ENCODE peak calls at places on chromosomes 4 and X, in seven cellular contexts. One of them, this sample, is unnamed.

GRCh38 chr4:147707892-147708672 is 23.8 kb upstream of the ARHGAP10 start:
- DNase-seq in esophagus muscularis mucosa: no peak
- DNase-seq in ovary: peak; percentile 45
- DNase-seq in IMR-90: peak; percentile 34
- DNase-seq in HCT116: peak; percentile 66
- DNase-seq in lower leg skin: no peak
- DNase-seq in breast epithelium: peak; percentile 30
- DNase-seq in this sample: peak; percentile 57

GRCh38 chr4:113636877-113637276 is 124.7 kb downstream of the CAMK2D start:
- DNase-seq in IMR-90: peak; percentile 62
- DNase-seq in breast epithelium: no peak
- DNase-seq in lower leg skin: no peak
- DNase-seq in HCT116: no peak
- DNase-seq in ovary: no peak
- DNase-seq in esophagus muscularis mucosa: no peak
- DNase-seq in this sample: no peak

GRCh38 chr4:185950891-185951290 is 118.1 kb upstream of the TLR3 start:
- DNase-seq in lower leg skin: no peak
- DNase-seq in breast epithelium: no peak
- DNase-seq in HCT116: no peak
- DNase-seq in ovary: no peak
- DNase-seq in IMR-90: no peak
- DNase-seq in esophagus muscularis mucosa: no peak
- DNase-seq in this sample: no peak

GRCh38 chrX:48961585-48962091 is 4.2 kb upstream of the OTUD5 start:
- DNase-seq in breast epithelium: no peak
- DNase-seq in HCT116: no peak
- DNase-seq in esophagus muscularis mucosa: no peak
- DNase-seq in IMR-90: peak; percentile 27
- DNase-seq in lower leg skin: no peak
- DNase-seq in ovary: no peak
- DNase-seq in this sample: peak; percentile 26

GRCh38 chrX:154775611-154776349 is 13.1 kb downstream of the DKC1 start:
- DNase-seq in esophagus muscularis mucosa: no peak
- DNase-seq in ovary: no peak
- DNase-seq in lower leg skin: no peak
- DNase-seq in IMR-90: peak; percentile 45
- DNase-seq in breast epithelium: no peak
- DNase-seq in HCT116: no peak
- DNase-seq in this sample: no peak

GRCh38 chrX:12026481-12026880 is 111.8 kb upstream of the FRMPD4 start:
- DNase-seq in lower leg skin: no peak
- DNase-seq in ovary: no peak
- DNase-seq in IMR-90: no peak
- DNase-seq in breast epithelium: no peak
- DNase-seq in HCT116: no peak
- DNase-seq in esophagus muscularis mucosa: no peak
- DNase-seq in this sample: no peak

GRCh38 chrX:17547658-17548057 is 172.7 kb downstream of the NHS start:
- DNase-seq in breast epithelium: no peak
- DNase-seq in lower leg skin: peak; percentile 83
- DNase-seq in HCT116: peak; percentile 39
- DNase-seq in IMR-90: peak; percentile 91
- DNase-seq in ovary: peak; percentile 54
- DNase-seq in esophagus muscularis mucosa: no peak
- DNase-seq in this sample: peak; percentile 79

GRCh38 chr4:17708992-17709759 is 72.2 kb downstream of the FAM184B start:
- DNase-seq in HCT116: no peak
- DNase-seq in ovary: no peak
- DNase-seq in breast epithelium: no peak
- DNase-seq in esophagus muscularis mucosa: no peak
- DNase-seq in IMR-90: no peak
- DNase-seq in lower leg skin: peak; percentile 71
- DNase-seq in this sample: no peak

GRCh38 chrX:82412851-82413250 is 1095.2 kb upstream of the POU3F4 start:
- DNase-seq in HCT116: peak; percentile 1
- DNase-seq in lower leg skin: no peak
- DNase-seq in IMR-90: no peak
- DNase-seq in ovary: no peak
- DNase-seq in breast epithelium: no peak
- DNase-seq in esophagus muscularis mucosa: no peak
- DNase-seq in this sample: no peak

GRCh38 chrX:67436867-67437266 is 107.0 kb upstream of the AR start:
- DNase-seq in ovary: no peak
- DNase-seq in IMR-90: no peak
- DNase-seq in lower leg skin: no peak
- DNase-seq in esophagus muscularis mucosa: no peak
- DNase-seq in HCT116: no peak
- DNase-seq in breast epithelium: no peak
- DNase-seq in this sample: no peak

GRCh38 chr4:84966382-84967291 is at the start of gene WDFY3:
- DNase-seq in IMR-90: peak; percentile 89
- DNase-seq in ovary: peak; percentile 81
- DNase-seq in HCT116: peak; percentile 71
- DNase-seq in lower leg skin: peak; percentile 95
- DNase-seq in esophagus muscularis mucosa: peak; percentile 94
- DNase-seq in breast epithelium: peak; percentile 79
- DNase-seq in this sample: peak; percentile 95

GRCh38 chrX:46125139-46125538 is 420.1 kb downstream of the ZNF674 start:
- DNase-seq in IMR-90: no peak
- DNase-seq in breast epithelium: no peak
- DNase-seq in ovary: no peak
- DNase-seq in lower leg skin: no peak
- DNase-seq in esophagus muscularis mucosa: no peak
- DNase-seq in HCT116: no peak
- DNase-seq in this sample: no peak

GRCh38 chrX:105317117-105317516 is 96.6 kb upstream of the TEX13A start:
- DNase-seq in lower leg skin: no peak
- DNase-seq in ovary: no peak
- DNase-seq in breast epithelium: no peak
- DNase-seq in HCT116: no peak
- DNase-seq in esophagus muscularis mucosa: no peak
- DNase-seq in IMR-90: no peak
- DNase-seq in this sample: no peak

GRCh38 chr4:105586638-105587328 is 34.4 kb downstream of the ARHGEF38 start:
- DNase-seq in ovary: no peak
- DNase-seq in breast epithelium: no peak
- DNase-seq in HCT116: no peak
- DNase-seq in IMR-90: no peak
- DNase-seq in esophagus muscularis mucosa: no peak
- DNase-seq in lower leg skin: no peak
- DNase-seq in this sample: no peak

GRCh38 chr4:119314356-119314755 is 7.6 kb downstream of the FABP2 start:
- DNase-seq in lower leg skin: no peak
- DNase-seq in ovary: no peak
- DNase-seq in breast epithelium: no peak
- DNase-seq in HCT116: no peak
- DNase-seq in esophagus muscularis mucosa: no peak
- DNase-seq in IMR-90: peak; percentile 59
- DNase-seq in this sample: peak; percentile 58

GRCh38 chrX:21986596-21986995 is 45.5 kb upstream of the PHEX start:
- DNase-seq in IMR-90: peak; percentile 40
- DNase-seq in breast epithelium: no peak
- DNase-seq in ovary: no peak
- DNase-seq in esophagus muscularis mucosa: no peak
- DNase-seq in HCT116: no peak
- DNase-seq in lower leg skin: no peak
- DNase-seq in this sample: no peak

DNA sequence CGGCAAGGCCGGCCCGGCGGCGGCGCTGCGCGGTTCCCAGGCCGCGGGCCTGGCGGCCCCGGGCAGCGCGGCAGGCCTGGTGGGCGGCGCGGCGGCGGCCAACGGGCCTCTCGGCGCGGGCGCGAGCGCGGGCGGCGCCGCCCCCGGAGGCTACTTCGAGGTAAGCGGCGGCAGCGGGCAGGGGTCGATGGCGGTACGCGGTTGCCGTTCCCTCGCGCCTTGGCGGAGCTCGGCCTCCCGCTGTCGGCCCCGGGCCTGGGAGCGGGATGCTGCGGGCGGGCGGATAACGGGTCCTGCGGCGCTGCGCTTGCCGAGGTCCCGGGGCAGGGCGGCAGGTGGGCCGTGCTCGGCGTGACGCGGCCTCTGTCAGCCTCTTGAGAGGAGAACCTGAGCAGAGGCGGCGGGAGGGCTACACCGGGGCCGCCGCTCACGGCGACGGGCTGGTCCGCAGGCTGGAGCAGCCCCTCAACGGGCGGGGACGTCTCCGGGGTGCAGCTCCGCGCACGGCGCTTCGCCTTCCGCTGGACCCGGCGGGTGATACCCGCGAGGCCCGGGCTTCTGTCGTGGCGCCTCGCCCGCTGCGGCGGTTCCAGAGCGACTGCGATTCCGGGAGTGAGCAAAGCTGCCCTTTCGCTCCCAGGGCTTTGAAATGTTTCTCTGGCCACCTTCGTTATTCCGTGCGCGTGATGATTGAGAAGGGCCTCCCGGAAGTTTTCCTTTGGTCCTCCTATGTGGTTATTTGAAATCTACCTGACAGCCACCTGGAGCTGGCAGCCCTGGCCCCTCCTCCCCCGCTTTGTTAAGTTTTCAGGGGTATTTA is 774 bp downstream of the FAM193A start:
- DNase-seq in breast epithelium: peak; percentile 24
- DNase-seq in HCT116: no peak
- DNase-seq in esophagus muscularis mucosa: no peak
- DNase-seq in lower leg skin: peak; percentile 87
- DNase-seq in ovary: peak; percentile 44
- DNase-seq in IMR-90: peak; percentile 24
- DNase-seq in this sample: peak; percentile 61
- TF ChIP-seq POLR2A in breast epithelium: no peak
- TF ChIP-seq POLR2A in HCT116: no peak
- TF ChIP-seq POLR2A in esophagus muscularis mucosa: no peak
- TF ChIP-seq POLR2A in lower leg skin: no peak
- TF ChIP-seq POLR2A in ovary: no peak
- TF ChIP-seq POLR2A in IMR-90: no peak
- TF ChIP-seq POLR2A in this sample: no peak

GRCh38 chrX:64151911-64152310 is 53.6 kb downstream of the AMER1 start:
- DNase-seq in breast epithelium: no peak
- DNase-seq in ovary: no peak
- DNase-seq in lower leg skin: no peak
- DNase-seq in HCT116: no peak
- DNase-seq in esophagus muscularis mucosa: no peak
- DNase-seq in IMR-90: no peak
- DNase-seq in this sample: no peak

GRCh38 chrX:64152857-64153256 is 52.7 kb downstream of the AMER1 start:
- DNase-seq in ovary: no peak
- DNase-seq in breast epithelium: no peak
- DNase-seq in HCT116: no peak
- DNase-seq in IMR-90: no peak
- DNase-seq in esophagus muscularis mucosa: no peak
- DNase-seq in lower leg skin: no peak
- DNase-seq in this sample: no peak

GRCh38 chrX:64150775-64151174 is 54.7 kb downstream of the AMER1 start:
- DNase-seq in lower leg skin: no peak
- DNase-seq in esophagus muscularis mucosa: no peak
- DNase-seq in breast epithelium: no peak
- DNase-seq in HCT116: no peak
- DNase-seq in ovary: no peak
- DNase-seq in IMR-90: no peak
- DNase-seq in this sample: no peak
- TF ChIP-seq POLR2A in lower leg skin: no peak
- TF ChIP-seq POLR2A in esophagus muscularis mucosa: no peak
- TF ChIP-seq POLR2A in breast epithelium: no peak
- TF ChIP-seq POLR2A in HCT116: no peak
- TF ChIP-seq POLR2A in ovary: no peak
- TF ChIP-seq POLR2A in IMR-90: no peak
- TF ChIP-seq POLR2A in this sample: no peak

DNA sequence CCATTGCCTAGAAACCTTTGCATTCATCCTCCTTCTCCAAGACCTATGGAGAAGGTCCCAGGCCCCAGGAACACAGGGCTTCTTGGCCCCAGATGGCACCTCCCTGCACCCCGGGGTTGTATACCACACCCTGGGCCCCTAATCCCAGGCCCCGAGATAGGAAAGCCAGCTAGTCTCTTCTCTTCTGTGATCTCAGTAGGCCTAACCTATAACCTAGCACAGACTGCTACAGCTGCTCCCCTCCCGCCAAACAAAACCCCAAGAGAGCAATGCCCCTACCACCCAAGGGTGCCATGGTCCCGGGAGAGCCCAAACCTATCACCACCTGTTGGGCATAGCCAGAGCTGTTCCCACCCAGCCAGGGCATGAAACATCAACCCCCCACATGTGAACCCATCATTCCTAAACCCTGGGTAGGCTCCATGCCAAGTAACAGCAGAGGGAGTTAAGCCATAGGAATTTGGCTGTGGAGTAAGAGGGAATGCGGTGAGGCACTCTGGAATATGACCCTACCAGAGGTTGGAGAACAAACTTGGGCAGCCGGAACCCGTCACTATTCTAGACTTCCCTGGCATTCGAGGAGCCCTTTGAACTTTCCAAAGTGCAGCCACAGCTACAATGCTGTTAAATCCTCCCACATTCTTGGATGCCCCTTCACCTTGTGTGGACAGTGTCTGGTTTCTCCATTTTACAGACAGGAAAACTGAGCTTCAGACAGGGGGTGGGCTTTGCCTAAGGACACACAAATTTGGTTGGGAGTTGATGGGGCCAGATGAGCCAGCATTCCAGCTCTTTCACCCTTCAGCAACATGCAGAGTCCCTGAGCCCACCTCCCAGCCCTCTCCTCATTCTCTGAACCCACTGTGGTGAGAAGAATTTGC is 10.9 kb upstream of the SASH3 start:
- DNase-seq in HCT116: no peak
- DNase-seq in IMR-90: no peak
- DNase-seq in esophagus muscularis mucosa: no peak
- DNase-seq in lower leg skin: no peak
- DNase-seq in breast epithelium: no peak
- DNase-seq in ovary: no peak
- DNase-seq in this sample: no peak
- TF ChIP-seq POLR2A in HCT116: no peak
- TF ChIP-seq POLR2A in IMR-90: no peak
- TF ChIP-seq POLR2A in esophagus muscularis mucosa: no peak
- TF ChIP-seq POLR2A in lower leg skin: no peak
- TF ChIP-seq POLR2A in breast epithelium: no peak
- TF ChIP-seq POLR2A in ovary: no peak
- TF ChIP-seq POLR2A in this sample: no peak

GRCh38 chrX:38803609-38804480 is 2.6 kb downstream of the MID1IP1 start:
- DNase-seq in esophagus muscularis mucosa: peak; percentile 93
- DNase-seq in lower leg skin: peak; percentile 94
- DNase-seq in IMR-90: peak; percentile 34
- DNase-seq in breast epithelium: peak; percentile 66
- DNase-seq in ovary: peak; percentile 79
- DNase-seq in HCT116: peak; percentile 77
- DNase-seq in this sample: peak; percentile 84

GRCh38 chrX:38806875-38807601 is 5.8 kb downstream of the MID1IP1 start:
- DNase-seq in IMR-90: no peak
- DNase-seq in ovary: no peak
- DNase-seq in HCT116: no peak
- DNase-seq in esophagus muscularis mucosa: no peak
- DNase-seq in lower leg skin: no peak
- DNase-seq in breast epithelium: no peak
- DNase-seq in this sample: no peak

GRCh38 chrX:38806054-38806389 is 4.8 kb downstream of the MID1IP1 start:
- DNase-seq in lower leg skin: no peak
- DNase-seq in esophagus muscularis mucosa: no peak
- DNase-seq in IMR-90: no peak
- DNase-seq in breast epithelium: no peak
- DNase-seq in ovary: no peak
- DNase-seq in HCT116: no peak
- DNase-seq in this sample: no peak

GRCh38 chrX:38804481-38805293 is 3.4 kb downstream of the MID1IP1 start:
- DNase-seq in esophagus muscularis mucosa: no peak
- DNase-seq in HCT116: no peak
- DNase-seq in IMR-90: no peak
- DNase-seq in breast epithelium: no peak
- DNase-seq in ovary: peak; percentile 19
- DNase-seq in lower leg skin: peak; percentile 88
- DNase-seq in this sample: peak; percentile 33

GRCh38 chrX:38805294-38806053 is 4.2 kb downstream of the MID1IP1 start:
- DNase-seq in IMR-90: peak; percentile 75
- DNase-seq in HCT116: no peak
- DNase-seq in lower leg skin: peak; percentile 93
- DNase-seq in esophagus muscularis mucosa: no peak
- DNase-seq in breast epithelium: peak; percentile 39
- DNase-seq in ovary: peak; percentile 60
- DNase-seq in this sample: peak; percentile 54
- TF ChIP-seq POLR2A in IMR-90: no peak
- TF ChIP-seq POLR2A in HCT116: no peak
- TF ChIP-seq POLR2A in lower leg skin: no peak
- TF ChIP-seq POLR2A in esophagus muscularis mucosa: no peak
- TF ChIP-seq POLR2A in breast epithelium: peak; percentile 17
- TF ChIP-seq POLR2A in ovary: peak; percentile 37
- TF ChIP-seq POLR2A in this sample: no peak